ENCODE peak calls at places on chromosomes 16 and 17, in eight cellular contexts. J is neural progenitor cell; W is effector memory CD4-positive, alpha-beta T cell; R is RWPE2; B is heart right ventricle; P is CD8-positive, alpha-beta T cell; Q is CD4-positive, CD25-positive, alpha-beta regulatory T cell; L is lung. O is an unnamed sample.

GRCh38 chr16:69839798-69840409 is 77.8 kb downstream of the WWP2 start:
- DNase-seq in J (no peak), W (no peak), R (no peak), B (peak; percentile 37), P (no peak), Q (no peak), L (no peak), O (peak; percentile 82)

GRCh38 chr16:997440-998051 is 16.0 kb downstream of the SOX8 start:
- DNase-seq in J (peak; percentile 83), W (peak; percentile 38), R (no peak), B (peak; percentile 60), P (peak; percentile 76), Q (peak; percentile 59), L (peak; percentile 41), O (peak; percentile 58)

GRCh38 chr16:51753382-51753781 is 602.3 kb upstream of the SALL1 start:
- DNase-seq in J (no peak), W (no peak), R (no peak), B (no peak), P (no peak), Q (no peak), L (no peak), O (no peak)

GRCh38 chr17:57493171-57493570 is 236.8 kb downstream of the MSI2 start:
- DNase-seq in J (no peak), W (no peak), R (no peak), B (no peak), P (no peak), Q (no peak), L (no peak), O (no peak)

GRCh38 chr16:48353565-48354163 is 31.5 kb downstream of the SIAH1 start:
- DNase-seq in J (peak; percentile 79), W (peak; percentile 38), R (no peak), B (peak; percentile 61), P (peak; percentile 69), Q (peak; percentile 84), L (peak; percentile 62), O (peak; percentile 62)

GRCh38 chr16:71811261-71811803 is 2.7 kb upstream of the AP1G1 start:
- DNase-seq in J (no peak), W (no peak), R (no peak), B (no peak), P (no peak), Q (no peak), L (no peak), O (no peak)

GRCh38 chr16:81625544-81626152 is 153.4 kb upstream of the PLCG2 start:
- DNase-seq in J (no peak), W (no peak), R (no peak), B (peak; percentile 59), P (no peak), Q (no peak), L (peak; percentile 49), O (no peak)

GRCh38 chr17:29619251-29619650 is 3.5 kb downstream of the CORO6 start:
- DNase-seq in J (peak; percentile 57), W (no peak), R (no peak), B (peak; percentile 74), P (no peak), Q (no peak), L (no peak), O (no peak)

GRCh38 chr17:4956493-4957061 is 5.7 kb downstream of the ENO3 start:
- DNase-seq in J (peak; percentile 52), W (no peak), R (no peak), B (no peak), P (peak; percentile 55), Q (peak; percentile 58), L (no peak), O (no peak)

GRCh38 chr16:58019866-58020538 is 5.6 kb upstream of the MMP15 start:
- DNase-seq in J (no peak), W (no peak), R (no peak), B (no peak), P (no peak), Q (no peak), L (no peak), O (no peak)

GRCh38 chr17:64741924-64742670 is 80.0 kb upstream of the SMURF2 start:
- DNase-seq in J (no peak), W (no peak), R (no peak), B (peak; percentile 56), P (no peak), Q (no peak), L (peak; percentile 61), O (peak; percentile 62)

GRCh38 chr16:52171481-52171880 is 375.5 kb downstream of the TOX3 start:
- DNase-seq in J (no peak), W (no peak), R (no peak), B (no peak), P (no peak), Q (no peak), L (no peak), O (no peak)

GRCh38 chr16:50747206-50747956 is 5.5 kb downstream of the CYLD start:
- DNase-seq in J (no peak), W (no peak), R (no peak), B (no peak), P (peak; percentile 21), Q (peak; percentile 87), L (no peak), O (no peak)

GRCh38 chr16:27217256-27217655 is 13.9 kb downstream of the KDM8 start:
- DNase-seq in J (peak; percentile 36), W (no peak), R (no peak), B (no peak), P (no peak), Q (no peak), L (no peak), O (no peak)

GRCh38 chr17:50297407-50297865 is 23.2 kb downstream of the TMEM92 start:
- DNase-seq in J (peak; percentile 91), W (peak; percentile 58), R (peak; percentile 86), B (peak; percentile 71), P (peak; percentile 83), Q (peak; percentile 75), L (peak; percentile 81), O (peak; percentile 90)

GRCh38 chr16:86858501-86858900 is 280.2 kb downstream of the FOXL1 start:
- DNase-seq in J (no peak), W (no peak), R (no peak), B (no peak), P (no peak), Q (no peak), L (no peak), O (no peak)

GRCh38 chr17:62653831-62654829 is 26.7 kb downstream of the MRC2 start:
- DNase-seq in J (peak; percentile 75), W (no peak), R (no peak), B (peak; percentile 76), P (no peak), Q (no peak), L (peak; percentile 56), O (no peak)

GRCh38 chr17:62656446-62656845 is 29.0 kb downstream of the MRC2 start:
- DNase-seq in J (no peak), W (no peak), R (no peak), B (no peak), P (no peak), Q (no peak), L (no peak), O (no peak)

GRCh38 chr17:62650587-62650986 is 23.1 kb downstream of the MRC2 start:
- DNase-seq in J (no peak), W (no peak), R (no peak), B (no peak), P (no peak), Q (no peak), L (peak; percentile 25), O (no peak)

GRCh38 chr17:62652251-62653001 is 25.0 kb downstream of the MRC2 start:
- DNase-seq in J (peak; percentile 63), W (no peak), R (no peak), B (peak; percentile 67), P (peak; percentile 24), Q (peak; percentile 34), L (peak; percentile 83), O (peak; percentile 31)

GRCh38 chr17:62653002-62653830 is 25.7 kb downstream of the MRC2 start:
- DNase-seq in J (peak; percentile 95), W (peak; percentile 22), R (no peak), B (peak; percentile 70), P (peak; percentile 62), Q (peak; percentile 78), L (peak; percentile 74), O (peak; percentile 68)
- H3K27ac ChIP-seq in J (peak overlapping the region; percentile 82), W (no peak overlapping the region), R (peak overlapping the region; percentile 5), B (peak overlapping the region; percentile 75), P (no peak overlapping the region), Q (no peak overlapping the region), L (no peak overlapping the region), O (peak overlapping the region; percentile 47)

DNA sequence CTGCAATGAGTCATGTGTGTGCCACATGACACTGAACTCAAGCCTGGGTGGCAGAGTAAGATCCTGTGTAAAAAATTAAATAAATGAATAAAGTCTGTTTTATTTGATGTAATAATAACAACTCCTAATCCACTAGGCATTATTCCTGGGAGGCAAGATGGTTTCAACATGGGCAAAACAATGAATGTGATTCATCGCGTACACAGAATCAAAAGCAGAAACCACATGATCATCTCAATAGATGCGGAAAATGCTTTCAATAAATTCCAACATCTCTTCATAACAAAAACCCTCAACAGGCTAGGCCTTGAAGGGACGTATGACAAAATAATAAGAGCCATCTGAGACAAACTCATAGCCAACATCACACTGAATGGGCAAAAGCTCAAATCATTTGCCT is 195.4 kb downstream of the CDH11 start:
- DNase-seq in J (no peak), W (no peak), R (no peak), B (no peak), P (no peak), Q (no peak), L (no peak), O (no peak)
- H3K9me3 ChIP-seq in J (peaks cover 14% of the 10 kb centered on the region), W (peaks cover 5% of the 10 kb centered on the region), R (no peaks in the 10 kb centered on the region), B (peaks cover 12% of the 10 kb centered on the region), P (no peaks in the 10 kb centered on the region), Q (no peaks in the 10 kb centered on the region), L (no peaks in the 10 kb centered on the region), O (no peaks in the 10 kb centered on the region)

DNA sequence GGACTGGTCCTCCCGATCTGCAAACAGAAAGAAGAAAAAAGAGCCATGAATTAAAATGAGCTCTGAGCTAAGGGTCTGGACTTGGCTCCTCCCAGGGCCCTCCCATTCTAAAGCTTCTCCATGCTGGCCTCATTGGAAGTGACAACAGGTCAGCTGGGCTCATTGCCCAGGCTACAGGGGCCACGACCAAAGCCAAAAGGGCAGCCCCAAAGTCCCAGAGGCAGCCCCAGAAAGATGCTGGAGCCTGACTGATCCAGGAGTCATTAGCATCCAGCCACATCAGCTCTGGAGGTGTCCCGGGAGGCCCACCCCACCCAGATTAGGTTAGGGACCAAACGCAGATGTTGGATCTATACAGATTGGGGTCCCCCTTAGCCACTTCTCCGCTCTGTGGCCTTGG is 58.2 kb downstream of the MYH11 start:
- DNase-seq in J (no peak), W (no peak), R (no peak), B (no peak), P (no peak), Q (no peak), L (no peak), O (no peak)
- H3K4me3 ChIP-seq in J (no peak overlapping the region), W (no peak overlapping the region), R (no peak overlapping the region), B (no peak overlapping the region), P (no peak overlapping the region), Q (no peak overlapping the region), L (no peak overlapping the region), O (no peak overlapping the region)

DNA sequence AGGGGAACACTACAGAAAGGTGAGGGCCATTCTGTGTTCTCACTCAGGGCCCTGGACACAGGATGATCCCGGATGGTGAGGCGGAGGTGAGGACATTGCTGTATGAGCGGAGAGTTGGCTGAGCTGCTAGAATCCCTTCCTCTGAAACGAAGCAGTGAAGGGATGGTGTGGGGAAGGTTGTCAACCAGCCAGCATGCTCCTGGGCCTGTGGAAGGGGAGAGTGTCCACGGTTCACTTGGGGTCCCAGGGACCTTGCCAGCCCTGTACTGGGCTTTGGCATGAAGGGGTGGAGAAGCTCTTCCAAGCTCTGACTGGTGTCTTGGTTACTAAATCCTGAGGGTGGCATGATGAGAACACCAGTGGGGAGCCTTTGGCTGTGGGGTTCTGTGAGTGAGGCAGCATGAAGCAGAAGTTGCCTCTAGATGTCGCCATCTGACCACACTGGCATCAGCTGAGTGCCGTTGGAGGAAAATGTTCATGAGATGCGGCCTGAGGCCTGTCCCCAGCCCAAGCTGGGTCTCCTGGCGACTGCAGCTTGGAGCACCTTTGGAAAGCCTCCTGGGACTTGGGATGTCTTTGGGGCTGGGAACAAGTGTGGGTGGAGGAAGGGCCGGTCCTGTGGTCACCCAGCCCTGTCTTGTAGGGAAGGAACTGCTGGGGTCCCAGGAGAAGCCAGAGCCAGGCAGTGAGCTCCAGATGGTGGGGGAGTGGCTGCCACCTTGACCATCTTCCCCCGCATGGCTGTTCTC is 14.8 kb downstream of the PDP2 start:
- DNase-seq in J (peak; percentile 79), W (no peak), R (no peak), B (peak; percentile 71), P (peak; percentile 56), Q (peak; percentile 74), L (peak; percentile 72), O (peak; percentile 75)
- H3K27ac ChIP-seq in J (no peak overlapping the region), W (no peak overlapping the region), R (peak overlapping the region; percentile 80), B (no peak overlapping the region), P (no peak overlapping the region), Q (no peak overlapping the region), L (no peak overlapping the region), O (no peak overlapping the region)